ENCODE peak calls at places on chromosomes 4 and X, in five cellular contexts. X, K, G, C and O are unnamed samples.

GRCh38 chr4:57462843-57463242 is 352.7 kb upstream of the IGFBP7 start:
- DNase-seq in K (no peak), G (no peak), X (no peak), C (no peak), O (no peak)

GRCh38 chrX:15214614-15215013 is 55.3 kb downstream of the ASB9 start:
- DNase-seq in C (no peak), X (no peak), G (no peak), K (no peak), O (no peak)

GRCh38 chr4:148730766-148731165 is 288.6 kb upstream of the NR3C2 start:
- DNase-seq in C (no peak), K (no peak), X (no peak), G (no peak), O (no peak)

GRCh38 chrX:108091878-108092291 is 307 bp downstream of the ATG4A start:
- DNase-seq in K (no peak), C (no peak), X (peak), G (no peak), O (no peak)

GRCh38 chr4:170139764-170140163 is 50.0 kb upstream of the AADAT start:
- DNase-seq in G (no peak), K (no peak), X (no peak), C (no peak), O (no peak)

GRCh38 chrX:22527302-22527701 is 254.6 kb downstream of the CBLL2 start:
- DNase-seq in G (no peak), K (peak), X (no peak), C (no peak), O (no peak)

GRCh38 chrX:47587091-47587891 is 5.1 kb downstream of the TIMP1 start:
- DNase-seq in K (no peak), C (no peak), G (no peak), X (no peak), O (no peak)

GRCh38 chr4:13706130-13706529 is 78.6 kb upstream of the BOD1L1 start:
- DNase-seq in X (no peak), G (no peak), K (no peak), C (no peak), O (no peak)

GRCh38 chrX:13048265-13048664 is 3.8 kb upstream of the FAM9C start:
- DNase-seq in K (no peak), G (no peak), X (no peak), C (no peak), O (no peak)

GRCh38 chr4:143021384-143021783 is 163.3 kb upstream of the USP38 start:
- DNase-seq in X (no peak), C (no peak), G (no peak), K (peak), O (no peak)

GRCh38 chrX:15930585-15930984 is 76.0 kb upstream of the AP1S2 start:
- DNase-seq in K (peak), G (no peak), X (no peak), C (peak), O (no peak)

GRCh38 chr4:27005512-27006246 is 145.0 kb downstream of the STIM2 start:
- DNase-seq in X (no peak), K (no peak), C (no peak), G (no peak), O (no peak)

GRCh38 chrX:12390301-12390700 is 252.0 kb downstream of the FRMPD4 start:
- DNase-seq in C (no peak), X (no peak), G (no peak), K (no peak), O (no peak)

GRCh38 chr4:139852612-139853269 is 187.1 kb downstream of the MGST2 start:
- DNase-seq in C (no peak), G (no peak), X (no peak), K (no peak), O (no peak)

GRCh38 chr4:147848634-147849033 is 116.7 kb downstream of the ARHGAP10 start:
- DNase-seq in K (no peak), C (no peak), X (no peak), G (no peak), O (no peak)

GRCh38 chr4:174244441-174244840 is 39.0 kb downstream of the FBXO8 start:
- DNase-seq in X (no peak), K (no peak), C (no peak), G (no peak), O (no peak)

GRCh38 chr4:106816501-106816900 is 219.6 kb downstream of the DKK2 start:
- DNase-seq in G (no peak), C (peak), K (no peak), X (no peak), O (no peak)

GRCh38 chr4:121358473-121358872 is 22.3 kb downstream of the QRFPR start:
- DNase-seq in G (no peak), C (no peak), K (no peak), X (no peak), O (no peak)

GRCh38 chrX:113892401-113892800 is 691.5 kb upstream of the HTR2C start:
- DNase-seq in X (no peak), G (no peak), K (no peak), C (no peak), O (no peak)

GRCh38 chr4:25925486-25926201 is 11.6 kb downstream of the SMIM20 start:
- DNase-seq in C (peak), X (peak), G (no peak), K (no peak), O (peak)

GRCh38 chrX:38970845-38971244 is 169.6 kb downstream of the MID1IP1 start:
- DNase-seq in K (no peak), C (no peak), G (no peak), X (no peak), O (no peak)

GRCh38 chr4:73019462-73020047 is 50.0 kb downstream of the COX18 start:
- DNase-seq in C (peak), G (no peak), X (peak), K (no peak), O (peak)

GRCh38 chr4:152032722-152033131 is 271.9 kb upstream of the GATB start:
- DNase-seq in G (no peak), K (no peak), X (no peak), C (no peak), O (no peak)

GRCh38 chr4:123510666-123511065 is 114.1 kb downstream of the SPRY1 start:
- DNase-seq in G (no peak), K (no peak), X (no peak), C (no peak), O (no peak)

GRCh38 chrX:109847257-109848187 is 114.5 kb upstream of the ACSL4 start:
- DNase-seq in G (no peak), C (no peak), X (no peak), K (no peak), O (peak)

GRCh38 chr4:95798727-95799126 is 41.2 kb upstream of the PDHA2 start:
- DNase-seq in C (peak), X (no peak), G (peak), K (no peak), O (no peak)

GRCh38 chr4:176153124-176153523 is 42.3 kb downstream of the SPATA4 start:
- DNase-seq in X (no peak), C (no peak), K (no peak), G (no peak), O (no peak)

GRCh38 chrX:116961872-116962582 is 499.3 kb upstream of the CT83 start:
- DNase-seq in X (no peak), K (no peak), G (no peak), C (peak), O (peak)

GRCh38 chr4:13529130-13529919 is 15.0 kb downstream of the NKX3-2 start:
- DNase-seq in G (no peak), X (peak), K (no peak), C (no peak), O (no peak)

GRCh38 chrX:46912098-46912672 is at the start of gene JADE3:
- DNase-seq in C (peak), X (peak), G (peak), K (no peak), O (peak)

GRCh38 chr4:17599826-17600225 is 14.6 kb upstream of the MED28 start:
- DNase-seq in C (no peak), K (no peak), G (no peak), X (no peak), O (no peak)

GRCh38 chr4:153211986-153212720 is 7.9 kb downstream of the TRIM2 start:
- DNase-seq in G (no peak), X (no peak), K (no peak), C (no peak), O (no peak)

GRCh38 chr4:147968641-147969040 is 236.8 kb downstream of the ARHGAP10 start:
- DNase-seq in K (no peak), X (no peak), C (no peak), G (no peak), O (no peak)

GRCh38 chr4:55438314-55438713 is 42.6 kb downstream of the TMEM165 start:
- DNase-seq in X (no peak), K (no peak), G (no peak), C (no peak), O (peak)
- TF ChIP-seq CREB1 in X (no peak), K (no peak), G (no peak), C (no peak), O (no peak)

DNA sequence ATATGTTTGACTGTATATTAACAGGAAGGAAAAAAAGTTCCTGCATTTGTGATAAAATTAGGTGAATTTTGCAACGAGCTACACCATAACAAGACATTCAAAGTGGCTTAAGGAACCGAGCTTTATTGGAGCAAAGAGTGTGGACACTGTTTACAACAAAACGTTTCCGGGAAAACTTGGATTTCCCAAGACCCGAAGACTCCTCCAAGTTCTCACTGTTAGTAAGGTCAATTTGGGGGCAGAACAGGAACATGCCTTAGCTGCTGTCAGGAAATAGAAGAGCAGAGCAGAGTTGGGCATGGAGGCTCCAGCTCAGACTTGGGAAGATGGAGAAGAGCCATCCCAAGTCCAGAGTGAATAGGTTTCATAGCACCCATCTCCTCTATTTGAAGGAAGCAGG is 16.5 kb downstream of the ADH6 start:
- DNase-seq in C (no peak), G (no peak), K (no peak), X (no peak), O (no peak)
- TF ChIP-seq POLR2AphosphoS5 in C (no peak), G (no peak), K (no peak), X (no peak), O (peak)

GRCh38 chr4:2888826-2889225 is 45.2 kb downstream of the ADD1 start:
- DNase-seq in X (no peak), G (no peak), C (no peak), K (no peak), O (no peak)

GRCh38 chr4:2882341-2882740 is 38.7 kb downstream of the ADD1 start:
- DNase-seq in K (no peak), X (no peak), C (peak), G (no peak), O (no peak)

GRCh38 chr4:2886622-2887021 is 43.0 kb downstream of the ADD1 start:
- DNase-seq in K (no peak), C (no peak), X (no peak), G (no peak), O (no peak)

GRCh38 chr4:2887343-2887742 is 43.7 kb downstream of the ADD1 start:
- DNase-seq in C (no peak), K (no peak), X (no peak), G (no peak), O (no peak)

GRCh38 chr4:2886161-2886560 is 42.5 kb downstream of the ADD1 start:
- DNase-seq in K (no peak), C (no peak), X (no peak), G (no peak), O (no peak)
- TF ChIP-seq CREB1 in K (no peak), C (no peak), X (no peak), G (no peak), O (no peak)

GRCh38 chr4:111689214-111689613 is 456.0 kb upstream of the FAM241A start:
- DNase-seq in G (no peak), X (no peak), C (no peak), K (no peak), O (no peak)
- TF ChIP-seq POLR2AphosphoS5 in G (no peak), X (no peak), C (no peak), K (no peak), O (no peak)

GRCh38 chr4:112516076-112516385 is at the start of gene NEUROG2:
- DNase-seq in G (no peak), X (no peak), C (no peak), K (no peak), O (no peak)

GRCh38 chr4:112516401-112517066 is 554 bp upstream of the NEUROG2 start:
- DNase-seq in X (peak), C (peak), K (no peak), G (no peak), O (no peak)

GRCh38 chr4:112518675-112519074 is 2.7 kb upstream of the NEUROG2 start:
- DNase-seq in X (no peak), G (no peak), C (no peak), K (no peak), O (no peak)

GRCh38 chr4:112517911-112518310 is 1.9 kb upstream of the NEUROG2 start:
- DNase-seq in G (no peak), X (no peak), C (no peak), K (no peak), O (no peak)

DNA sequence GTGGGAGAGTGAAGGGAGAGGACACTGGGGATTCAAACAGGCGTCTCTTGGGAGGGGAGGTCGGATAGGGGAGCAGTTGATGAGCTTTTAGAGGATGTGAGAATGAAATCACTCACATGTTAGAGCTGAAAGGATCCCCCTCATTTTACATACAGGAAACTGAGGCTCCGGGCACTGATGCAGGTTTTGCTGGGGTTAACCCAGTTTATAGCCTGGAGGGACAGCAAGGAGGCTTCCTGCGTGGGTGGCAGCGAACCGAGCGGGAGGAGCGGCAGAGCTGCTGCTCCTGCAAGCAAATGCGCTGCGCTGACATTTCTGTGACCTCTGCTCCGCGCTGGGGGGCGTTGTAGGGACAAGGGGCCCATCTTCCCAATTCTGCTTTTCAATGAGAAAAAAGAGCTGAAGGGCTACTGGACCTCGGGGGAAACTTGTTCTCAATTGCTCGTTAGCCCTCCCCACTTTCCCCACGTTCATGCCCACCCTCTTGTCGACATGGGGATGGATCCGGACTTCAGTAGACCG is 1.1 kb upstream of the NEUROG2 start:
- DNase-seq in C (peak), K (peak), X (no peak), G (no peak), O (no peak)
- TF ChIP-seq CREB1 in C (no peak), K (no peak), X (no peak), G (no peak), O (no peak)

GRCh38 chr4:127642169-127642568 is 9.4 kb downstream of the INTU start:
- DNase-seq in X (no peak), C (no peak), K (no peak), G (no peak), O (no peak)

GRCh38 chr4:127643791-127644190 is 11.0 kb downstream of the INTU start:
- DNase-seq in C (no peak), G (no peak), K (no peak), X (no peak), O (no peak)

GRCh38 chr4:127648061-127648460 is 15.3 kb downstream of the INTU start:
- DNase-seq in G (no peak), X (no peak), C (no peak), K (no peak), O (no peak)
- TF ChIP-seq POLR2AphosphoS5 in G (no peak), X (no peak), C (no peak), K (no peak), O (no peak)

GRCh38 chr4:80767944-80768343 is 262.6 kb upstream of the BMP3 start:
- DNase-seq in G (no peak), X (no peak), K (no peak), C (no peak), O (no peak)
- TF ChIP-seq CREB1 in G (no peak), X (no peak), K (no peak), C (no peak), O (no peak)